ENCODE peak calls at places on chromosomes 12 and 14, in six cellular contexts. V is left lung, F is heart right ventricle, Q is stomach, Y is psoas muscle, P is Peyer's patch. J is an unnamed sample.

GRCh38 chr12:106585862-106586534 is 3.2 kb downstream of the RFX4 start:
- DNase-seq in V (no peak), F (no peak), Q (no peak), Y (no peak), P (no peak), J (no peak)

GRCh38 chr12:69475237-69475984 is 5.2 kb downstream of the FRS2 start:
- DNase-seq in V (no peak), F (no peak), Q (no peak), Y (no peak), P (no peak), J (no peak)

GRCh38 chr14:55065411-55065810 is 14.0 kb downstream of the MAPK1IP1L start:
- DNase-seq in V (no peak), F (no peak), Q (no peak), Y (no peak), P (no peak), J (no peak)

GRCh38 chr14:59627011-59627520 is 50.5 kb upstream of the CCDC175 start:
- DNase-seq in V (no peak), F (no peak), Q (no peak), Y (no peak), P (no peak), J (no peak)

GRCh38 chr12:52005903-52006703 is 643 bp upstream of the TAMALIN start:
- DNase-seq in V (peak; percentile 86), F (peak; percentile 49), Q (peak; percentile 52), Y (peak; percentile 39), P (peak; percentile 79), J (peak; percentile 60)

GRCh38 chr12:58732894-58733293 is 187.4 kb downstream of the LRIG3 start:
- DNase-seq in V (no peak), F (no peak), Q (no peak), Y (no peak), P (no peak), J (no peak)

GRCh38 chr12:6830286-6830892 is 2.2 kb downstream of the P3H3 start:
- DNase-seq in V (no peak), F (no peak), Q (no peak), Y (no peak), P (no peak), J (no peak)

GRCh38 chr14:103348154-103348553 is 14.1 kb downstream of the EIF5 start:
- DNase-seq in V (no peak), F (no peak), Q (no peak), Y (no peak), P (no peak), J (no peak)

GRCh38 chr12:93336344-93336743 is 41.4 kb upstream of the NUDT4 start:
- DNase-seq in V (no peak), F (no peak), Q (no peak), Y (no peak), P (no peak), J (no peak)

GRCh38 chr12:65818454-65819382 is 5.6 kb upstream of the HMGA2 start:
- DNase-seq in V (no peak), F (no peak), Q (no peak), Y (no peak), P (no peak), J (no peak)

GRCh38 chr14:56796259-56796658 is 14.0 kb downstream of the OTX2 start:
- DNase-seq in V (no peak), F (no peak), Q (no peak), Y (no peak), P (no peak), J (no peak)

GRCh38 chr14:32611752-32612151 is 282.7 kb downstream of the AKAP6 start:
- DNase-seq in V (no peak), F (no peak), Q (no peak), Y (no peak), P (no peak), J (no peak)

GRCh38 chr12:53506881-53507719 is at the start of gene NPFF:
- DNase-seq in V (no peak), F (no peak), Q (no peak), Y (no peak), P (no peak), J (no peak)

DNA sequence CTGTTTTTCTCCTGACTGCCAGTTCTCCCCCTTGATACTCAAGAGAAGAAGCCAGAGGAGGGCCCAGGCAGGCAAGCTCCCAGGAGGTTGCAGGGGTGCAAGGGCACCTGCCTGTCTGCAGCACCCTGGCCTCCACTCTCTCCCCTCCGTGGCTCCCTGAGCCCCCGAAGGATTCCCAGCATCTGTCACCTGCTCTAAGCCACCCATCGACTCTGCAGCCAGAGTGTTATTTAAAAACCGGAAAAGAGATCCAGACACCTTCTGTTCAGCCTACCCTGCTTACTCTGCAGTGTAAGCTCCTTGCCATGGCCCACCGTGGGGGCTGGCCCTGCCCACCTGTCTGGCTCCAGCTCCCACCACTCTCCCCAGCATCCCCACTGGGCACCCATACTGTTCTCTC is 121.4 kb downstream of the KSR2 start:
- DNase-seq in V (no peak), F (no peak), Q (no peak), Y (no peak), P (no peak), J (no peak)
- H3K27me3 ChIP-seq in V (peaks cover 33% of the 10 kb centered on the region), F (peaks cover 46% of the 10 kb centered on the region), Q (peaks cover 12% of the 10 kb centered on the region), Y (no peaks in the 10 kb centered on the region), P (no peaks in the 10 kb centered on the region), J (no peaks in the 10 kb centered on the region)

GRCh38 chr14:93207468-93208308 is 632 bp downstream of the UBR7 start:
- DNase-seq in V (no peak), F (no peak), Q (peak; percentile 40), Y (no peak), P (peak; percentile 51), J (peak; percentile 54)
- TF ChIP-seq CTCF in V (no peak), F (no peak), Q (no peak), Y (no peak), P (no peak), J (no peak)

GRCh38 chr12:98369601-98370000 is 145.8 kb upstream of the TMPO start:
- DNase-seq in V (no peak), F (no peak), Q (no peak), Y (no peak), P (no peak), J (no peak)
- H3K27me3 ChIP-seq in V (no peaks in the 10 kb centered on the region), F (no peaks in the 10 kb centered on the region), Q (no peaks in the 10 kb centered on the region), Y (no peaks in the 10 kb centered on the region), P (no peaks in the 10 kb centered on the region), J (no peaks in the 10 kb centered on the region)

GRCh38 chr14:75831971-75832370 is 149.8 kb downstream of the TGFB3 start:
- DNase-seq in V (peak; percentile 51), F (no peak), Q (peak; percentile 69), Y (no peak), P (no peak), J (no peak)

GRCh38 chr14:75832621-75833297 is 149.0 kb downstream of the TGFB3 start:
- DNase-seq in V (no peak), F (no peak), Q (peak; percentile 58), Y (no peak), P (no peak), J (peak; percentile 21)

GRCh38 chr14:75837151-75837787 is 144.5 kb downstream of the TGFB3 start:
- DNase-seq in V (no peak), F (no peak), Q (no peak), Y (no peak), P (no peak), J (no peak)

GRCh38 chr14:75833326-75834020 is 148.3 kb downstream of the TGFB3 start:
- DNase-seq in V (no peak), F (no peak), Q (no peak), Y (no peak), P (no peak), J (no peak)

DNA sequence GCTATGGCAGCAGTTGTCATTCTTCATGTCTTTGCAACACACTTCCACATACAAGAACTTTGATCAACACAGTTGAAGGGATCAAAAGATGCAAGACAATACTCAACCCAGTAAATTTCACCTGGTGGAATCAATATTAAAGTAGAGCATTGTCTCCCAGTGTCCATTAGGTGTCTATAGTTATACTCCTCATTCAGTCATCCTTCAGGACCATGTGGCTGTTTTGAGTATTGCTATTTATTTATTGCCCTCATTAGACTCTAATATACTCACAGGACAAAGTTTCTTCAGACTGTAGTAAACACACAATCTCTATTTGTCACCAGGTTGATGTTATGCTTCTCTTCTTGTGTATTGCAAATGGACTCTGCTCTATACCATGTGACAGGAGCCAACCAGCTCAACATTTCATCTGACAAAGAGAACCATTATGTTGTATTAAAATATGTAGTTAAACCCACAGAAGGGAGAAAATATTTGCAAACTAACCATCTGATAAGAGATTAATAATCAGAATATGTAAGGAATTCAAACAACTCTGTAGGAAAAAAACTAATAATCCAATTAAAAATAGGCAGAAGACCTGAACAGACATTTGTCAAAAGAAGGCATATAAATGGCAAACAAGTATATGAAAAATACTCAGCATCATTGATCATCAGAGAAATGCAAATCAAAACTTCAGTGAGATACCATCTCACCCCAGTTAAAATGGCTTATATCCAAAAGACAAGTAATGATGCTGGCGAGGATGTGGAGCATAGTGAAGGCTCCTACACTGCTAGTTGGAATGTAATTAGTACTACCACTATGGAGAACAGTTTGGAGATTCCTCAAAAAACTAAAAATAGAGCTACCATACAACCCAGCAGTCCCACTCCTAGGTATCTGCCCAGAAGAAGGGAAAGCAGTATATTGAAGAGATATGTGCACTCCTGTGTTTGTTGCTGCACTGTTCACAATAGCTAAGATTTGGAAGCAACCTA is 146.3 kb downstream of the TGFB3 start:
- DNase-seq in V (no peak), F (no peak), Q (no peak), Y (no peak), P (no peak), J (no peak)
- TF ChIP-seq CTCF in V (no peak), F (no peak), Q (no peak), Y (no peak), P (peak; percentile 4), J (no peak)

DNA sequence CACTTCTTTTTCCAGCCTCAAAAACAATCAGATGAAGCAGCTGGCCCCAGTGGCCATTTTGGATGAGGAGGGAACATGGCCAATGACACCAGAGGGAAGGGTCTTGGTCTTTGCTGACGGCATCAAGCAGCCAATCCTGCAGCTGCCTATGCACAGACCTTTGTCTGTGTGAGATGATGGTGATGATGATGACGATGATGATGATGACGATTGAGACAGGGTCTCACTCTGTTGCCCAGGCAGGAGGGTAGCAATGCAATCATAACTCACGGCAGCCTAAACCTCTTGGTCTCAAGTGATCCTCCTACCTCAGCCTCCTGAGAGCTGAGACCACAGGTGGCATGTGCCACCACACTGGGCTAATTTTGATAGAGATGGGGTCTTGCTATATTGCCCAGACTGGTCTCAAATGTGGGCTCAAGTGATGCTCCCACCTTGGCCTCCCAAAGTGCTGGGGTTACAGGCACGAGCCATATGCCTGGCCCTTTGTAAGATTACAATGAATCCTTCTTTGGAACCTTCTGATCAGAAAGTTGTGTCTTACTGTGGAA is 26.5 kb upstream of the NCOR2 start:
- DNase-seq in V (no peak), F (no peak), Q (no peak), Y (no peak), P (no peak), J (no peak)
- H3K27me3 ChIP-seq in V (no peaks in the 10 kb centered on the region), F (no peaks in the 10 kb centered on the region), Q (no peaks in the 10 kb centered on the region), Y (no peaks in the 10 kb centered on the region), P (no peaks in the 10 kb centered on the region), J (no peaks in the 10 kb centered on the region)

J was measured in pancreas.